ENCODE peak calls at places on chromosomes 16 and 17, in eight cellular contexts. S is cardiac fibroblast, G is GM12864, B is activated B cell treated with CpG ODN at 0.5 μM for 24 hours, W is body of pancreas, P is endothelial cell of umbilical vein, A is neural crest cell, Z is upper lobe of left lung. L is an unnamed sample.

GRCh38 chr17:18225562-18226283 is at the start of gene LLGL1:
- DNase-seq in S (no peak), G (no peak), B (no peak), W (no peak), P (peak), A (peak), Z (no peak), L (no peak)

GRCh38 chr17:49456172-49456965 is 38.7 kb upstream of the NGFR start:
- DNase-seq in S (peak), G (no peak), B (no peak), W (no peak), P (no peak), A (no peak), Z (no peak), L (no peak)

GRCh38 chr16:71933913-71934696 is 38.8 kb downstream of the IST1 start:
- DNase-seq in S (peak), G (no peak), B (no peak), W (no peak), P (no peak), A (no peak), Z (no peak), L (no peak)

GRCh38 chr16:50311134-50311528 is 44.8 kb downstream of the ADCY7 start:
- DNase-seq in S (no peak), G (no peak), B (no peak), W (no peak), P (no peak), A (no peak), Z (no peak), L (no peak)

GRCh38 chr17:31488264-31488981 is 96.9 kb downstream of the RAB11FIP4 start:
- DNase-seq in S (no peak), G (no peak), B (no peak), W (peak), P (no peak), A (no peak), Z (peak), L (peak)

GRCh38 chr17:47935961-47936360 is 5.4 kb upstream of the PNPO start:
- DNase-seq in S (peak), G (no peak), B (no peak), W (no peak), P (peak), A (no peak), Z (no peak), L (no peak)

GRCh38 chr17:47692895-47693666 is 880 bp upstream of the TBKBP1 start:
- DNase-seq in S (no peak), G (no peak), B (no peak), W (peak), P (peak), A (no peak), Z (no peak), L (no peak)

GRCh38 chr16:27582883-27583282 is 32.9 kb downstream of the KATNIP start:
- DNase-seq in S (no peak), G (no peak), B (no peak), W (no peak), P (no peak), A (no peak), Z (no peak), L (no peak)

GRCh38 chr16:22685162-22685830 is 128.7 kb upstream of the HS3ST2 start:
- DNase-seq in S (peak), G (no peak), B (no peak), W (peak), P (no peak), A (no peak), Z (no peak), L (no peak)

GRCh38 chr16:63061319-63061718 is 1025.1 kb upstream of the CDH8 start:
- DNase-seq in S (no peak), G (no peak), B (no peak), W (no peak), P (no peak), A (no peak), Z (no peak), L (no peak)

GRCh38 chr17:74924250-74924948 is at the start of gene OTOP2:
- DNase-seq in S (no peak), G (no peak), B (no peak), W (no peak), P (no peak), A (no peak), Z (peak), L (no peak)

GRCh38 chr16:11121909-11122692 is 133.9 kb downstream of the SOCS1 start:
- DNase-seq in S (no peak), G (no peak), B (no peak), W (no peak), P (peak), A (no peak), Z (no peak), L (no peak)

GRCh38 chr16:56269276-56269675 is 78.0 kb downstream of the GNAO1 start:
- DNase-seq in S (no peak), G (no peak), B (no peak), W (no peak), P (no peak), A (no peak), Z (no peak), L (no peak)

GRCh38 chr17:45849536-45849990 is 4.9 kb downstream of the SPPL2C start:
- DNase-seq in S (no peak), G (no peak), B (no peak), W (no peak), P (no peak), A (no peak), Z (peak), L (no peak)

GRCh38 chr17:47633996-47634395 is 15.7 kb upstream of the KPNB1 start:
- DNase-seq in S (no peak), G (no peak), B (no peak), W (no peak), P (no peak), A (no peak), Z (no peak), L (no peak)

GRCh38 chr17:2965621-2966275 is 97.7 kb downstream of the OR1D5 start:
- DNase-seq in S (peak), G (no peak), B (no peak), W (no peak), P (no peak), A (no peak), Z (no peak), L (no peak)

GRCh38 chr16:71557954-71558582 is 18.8 kb downstream of the TAT start:
- DNase-seq in S (no peak), G (no peak), B (no peak), W (no peak), P (no peak), A (no peak), Z (no peak), L (no peak)

GRCh38 chr16:53429221-53429943 is 4.9 kb upstream of the RBL2 start:
- DNase-seq in S (peak), G (no peak), B (no peak), W (no peak), P (peak), A (no peak), Z (no peak), L (no peak)

GRCh38 chr17:6775871-6776405 is at the start of gene FBXO39:
- DNase-seq in S (no peak), G (no peak), B (no peak), W (no peak), P (no peak), A (no peak), Z (peak), L (no peak)

GRCh38 chr17:66716236-66717026 is 118.5 kb upstream of the CACNG5 start:
- DNase-seq in S (no peak), G (no peak), B (no peak), W (no peak), P (peak), A (no peak), Z (no peak), L (no peak)

GRCh38 chr16:58331024-58331707 is 36.3 kb upstream of the PRSS54 start:
- DNase-seq in S (no peak), G (no peak), B (no peak), W (no peak), P (no peak), A (peak), Z (no peak), L (no peak)

GRCh38 chr17:63881935-63882601 is at the start of gene GH2:
- DNase-seq in S (peak), G (no peak), B (peak), W (peak), P (peak), A (peak), Z (no peak), L (peak)

GRCh38 chr16:68235882-68236803 is at the start of gene ESRP2:
- DNase-seq in S (no peak), G (no peak), B (peak), W (peak), P (no peak), A (no peak), Z (peak), L (no peak)

GRCh38 chr17:41230094-41230493 is 2.2 kb upstream of the KRTAP9-3 start:
- DNase-seq in S (no peak), G (no peak), B (no peak), W (no peak), P (no peak), A (no peak), Z (no peak), L (no peak)

GRCh38 chr16:89686520-89687091 is at the start of gene CDK10:
- DNase-seq in S (peak), G (no peak), B (peak), W (peak), P (peak), A (peak), Z (peak), L (peak)

GRCh38 chr17:58387834-58388233 is 29.5 kb downstream of the RNF43 start:
- DNase-seq in S (no peak), G (no peak), B (no peak), W (no peak), P (no peak), A (no peak), Z (no peak), L (no peak)

GRCh38 chr17:63626551-63627228 is 4.5 kb downstream of the MAP3K3 start:
- DNase-seq in S (peak), G (no peak), B (no peak), W (no peak), P (peak), A (no peak), Z (no peak), L (no peak)

GRCh38 chr16:60681014-60681413 is 1355.2 kb downstream of the CDH8 start:
- DNase-seq in S (no peak), G (no peak), B (no peak), W (no peak), P (no peak), A (no peak), Z (no peak), L (no peak)

GRCh38 chr17:58252141-58252540 is 13.8 kb downstream of the LPO start:
- DNase-seq in S (no peak), G (no peak), B (no peak), W (no peak), P (no peak), A (no peak), Z (peak), L (no peak)

GRCh38 chr17:48002208-48002919 is 31.5 kb downstream of the CDK5RAP3 start:
- DNase-seq in S (peak), G (no peak), B (no peak), W (no peak), P (peak), A (no peak), Z (no peak), L (no peak)

GRCh38 chr17:28552201-28552999 is at the start of gene UNC119:
- DNase-seq in S (peak), G (no peak), B (peak), W (peak), P (peak), A (peak), Z (peak), L (peak)

GRCh38 chr17:28555022-28555421 is 2.6 kb upstream of the UNC119 start:
- DNase-seq in S (no peak), G (no peak), B (no peak), W (no peak), P (no peak), A (no peak), Z (no peak), L (no peak)

GRCh38 chr17:28553000-28553505 is 629 bp upstream of the UNC119 start:
- DNase-seq in S (no peak), G (no peak), B (no peak), W (no peak), P (no peak), A (no peak), Z (no peak), L (no peak)

GRCh38 chr17:28551421-28552186 is 820 bp downstream of the UNC119 start:
- DNase-seq in S (no peak), G (no peak), B (no peak), W (no peak), P (peak), A (no peak), Z (no peak), L (no peak)

GRCh38 chr17:28554565-28554964 is 2.1 kb upstream of the UNC119 start:
- DNase-seq in S (no peak), G (no peak), B (no peak), W (no peak), P (peak), A (no peak), Z (no peak), L (no peak)
- TF ChIP-seq CTCF in S (no peak), G (peak), B (no peak), W (no peak), P (peak), A (no peak), Z (no peak), L (no peak)

GRCh38 chr17:78787444-78787843 is 5.4 kb upstream of the CYTH1 start:
- DNase-seq in S (no peak), G (no peak), B (no peak), W (no peak), P (no peak), A (no peak), Z (no peak), L (no peak)
- TF ChIP-seq CTCF in S (no peak), G (no peak), B (no peak), W (no peak), P (no peak), A (no peak), Z (no peak), L (no peak)

GRCh38 chr16:1338119-1338730 is 4.8 kb downstream of the BAIAP3 start:
- DNase-seq in S (no peak), G (no peak), B (no peak), W (peak), P (no peak), A (peak), Z (peak), L (no peak)
- TF ChIP-seq CTCF in S (peak), G (peak), B (no peak), W (peak), P (peak), A (peak), Z (peak), L (no peak)

DNA sequence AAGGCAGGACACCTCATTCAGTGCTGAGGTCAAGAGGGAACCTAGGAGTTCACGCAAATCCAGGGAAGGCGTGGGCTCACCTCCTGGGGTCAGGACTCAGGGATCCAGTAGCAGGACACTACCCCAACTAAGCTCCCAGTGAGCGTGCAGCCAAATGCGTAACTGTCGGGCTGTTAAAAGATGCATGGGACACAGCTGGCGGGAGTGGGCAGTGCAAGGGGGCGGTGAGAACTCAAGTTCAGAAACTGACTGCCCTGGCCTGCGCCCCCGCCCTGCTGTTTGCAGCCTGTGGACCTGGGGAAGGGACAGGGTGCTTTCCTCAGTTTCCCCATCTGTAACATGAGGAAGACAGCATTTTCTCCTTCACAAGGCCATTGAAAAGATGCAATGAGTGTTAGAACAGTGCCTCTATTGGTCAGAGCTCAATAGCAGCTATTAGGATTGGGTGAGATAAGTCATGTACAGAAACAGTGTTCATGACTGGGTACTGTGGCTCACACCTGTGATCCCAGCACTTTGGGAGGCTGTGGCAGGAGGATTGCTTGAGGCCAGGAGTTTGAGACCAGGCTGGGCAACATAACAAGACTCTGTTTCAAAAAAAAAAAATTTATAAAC is 20.2 kb downstream of the CDIPT start:
- DNase-seq in S (no peak), G (no peak), B (no peak), W (no peak), P (no peak), A (no peak), Z (no peak), L (no peak)
- TF ChIP-seq CTCF in S (no peak), G (peak), B (no peak), W (no peak), P (no peak), A (no peak), Z (no peak), L (no peak)

GRCh38 chr16:14182999-14183398 is 111.9 kb downstream of the MRTFB start:
- DNase-seq in S (no peak), G (no peak), B (no peak), W (no peak), P (no peak), A (no peak), Z (no peak), L (no peak)

GRCh38 chr16:14177704-14178103 is 106.6 kb downstream of the MRTFB start:
- DNase-seq in S (no peak), G (no peak), B (no peak), W (no peak), P (no peak), A (no peak), Z (no peak), L (no peak)

GRCh38 chr16:14179116-14179515 is 108.0 kb downstream of the MRTFB start:
- DNase-seq in S (peak), G (no peak), B (no peak), W (no peak), P (no peak), A (no peak), Z (no peak), L (no peak)

GRCh38 chr16:14181371-14182050 is 110.4 kb downstream of the MRTFB start:
- DNase-seq in S (peak), G (no peak), B (no peak), W (no peak), P (peak), A (no peak), Z (no peak), L (no peak)

GRCh38 chr16:14180431-14181059 is 109.4 kb downstream of the MRTFB start:
- DNase-seq in S (peak), G (no peak), B (no peak), W (no peak), P (no peak), A (no peak), Z (no peak), L (no peak)
- TF ChIP-seq CTCF in S (no peak), G (no peak), B (no peak), W (no peak), P (no peak), A (no peak), Z (no peak), L (no peak)

L was measured in natural killer cell.